ENCODE peak calls at places on chromosomes 11 and 22, in six cellular contexts. One of them, this sample, is unnamed.

GRCh38 chr11:59767212-59767611 is 12.0 kb downstream of the STX3 start:
- DNase-seq in suprapubic skin: no peak
- DNase-seq in psoas muscle: no peak
- DNase-seq in tibial artery: no peak
- DNase-seq in lung: no peak
- DNase-seq in ovary: no peak
- DNase-seq in this sample: no peak

GRCh38 chr22:24975125-24975640 is 22.7 kb downstream of the KIAA1671 start:
- DNase-seq in suprapubic skin: no peak
- DNase-seq in psoas muscle: no peak
- DNase-seq in tibial artery: no peak
- DNase-seq in lung: no peak
- DNase-seq in ovary: no peak
- DNase-seq in this sample: no peak

GRCh38 chr11:113247231-113247630 is 67.2 kb upstream of the TTC12 start:
- DNase-seq in suprapubic skin: no peak
- DNase-seq in psoas muscle: no peak
- DNase-seq in tibial artery: no peak
- DNase-seq in lung: no peak
- DNase-seq in ovary: no peak
- DNase-seq in this sample: no peak

GRCh38 chr22:21641417-21641794 is 696 bp upstream of the SDF2L1 start:
- DNase-seq in suprapubic skin: no peak
- DNase-seq in psoas muscle: peak; percentile 24
- DNase-seq in tibial artery: peak; percentile 48
- DNase-seq in lung: peak; percentile 56
- DNase-seq in ovary: peak; percentile 51
- DNase-seq in this sample: peak; percentile 54

GRCh38 chr11:62120466-62120865 is 3.3 kb upstream of the INCENP start:
- DNase-seq in suprapubic skin: no peak
- DNase-seq in psoas muscle: no peak
- DNase-seq in tibial artery: no peak
- DNase-seq in lung: no peak
- DNase-seq in ovary: no peak
- DNase-seq in this sample: no peak

GRCh38 chr11:86606270-86606848 is 66.1 kb downstream of the ME3 start:
- DNase-seq in suprapubic skin: no peak
- DNase-seq in psoas muscle: no peak
- DNase-seq in tibial artery: no peak
- DNase-seq in lung: no peak
- DNase-seq in ovary: no peak
- DNase-seq in this sample: no peak

GRCh38 chr11:80937831-80938230 is 1497.0 kb upstream of the TENM4 start:
- DNase-seq in suprapubic skin: no peak
- DNase-seq in psoas muscle: no peak
- DNase-seq in tibial artery: no peak
- DNase-seq in lung: no peak
- DNase-seq in ovary: no peak
- DNase-seq in this sample: no peak

GRCh38 chr11:77073328-77074001 is 6.7 kb downstream of the CAPN5 start:
- DNase-seq in suprapubic skin: peak; percentile 92
- DNase-seq in psoas muscle: peak; percentile 88
- DNase-seq in tibial artery: peak; percentile 96
- DNase-seq in lung: peak; percentile 68
- DNase-seq in ovary: peak; percentile 92
- DNase-seq in this sample: peak; percentile 93

GRCh38 chr11:78796956-78797355 is 222.3 kb upstream of the NARS2 start:
- DNase-seq in suprapubic skin: no peak
- DNase-seq in psoas muscle: no peak
- DNase-seq in tibial artery: no peak
- DNase-seq in lung: no peak
- DNase-seq in ovary: no peak
- DNase-seq in this sample: no peak

GRCh38 chr11:128415539-128415938 is 171.8 kb downstream of the ETS1 start:
- DNase-seq in suprapubic skin: no peak
- DNase-seq in psoas muscle: no peak
- DNase-seq in tibial artery: no peak
- DNase-seq in lung: no peak
- DNase-seq in ovary: no peak
- DNase-seq in this sample: no peak

GRCh38 chr22:38144025-38144405 is 33.5 kb upstream of the BAIAP2L2 start:
- DNase-seq in suprapubic skin: peak; percentile 51
- DNase-seq in psoas muscle: no peak
- DNase-seq in tibial artery: no peak
- DNase-seq in lung: no peak
- DNase-seq in ovary: no peak
- DNase-seq in this sample: no peak

GRCh38 chr11:40405614-40406013 is 1053.8 kb downstream of the LRRC4C start:
- DNase-seq in suprapubic skin: no peak
- DNase-seq in psoas muscle: no peak
- DNase-seq in tibial artery: no peak
- DNase-seq in lung: no peak
- DNase-seq in ovary: no peak
- DNase-seq in this sample: no peak

GRCh38 chr22:37538590-37539357 is 19.6 kb upstream of the CARD10 start:
- DNase-seq in suprapubic skin: peak; percentile 95
- DNase-seq in psoas muscle: peak; percentile 94
- DNase-seq in tibial artery: peak; percentile 91
- DNase-seq in lung: peak; percentile 93
- DNase-seq in ovary: peak; percentile 95
- DNase-seq in this sample: peak; percentile 97

GRCh38 chr11:107549253-107549953 is 16.1 kb downstream of the ALKBH8 start:
- DNase-seq in suprapubic skin: no peak
- DNase-seq in psoas muscle: no peak
- DNase-seq in tibial artery: no peak
- DNase-seq in lung: no peak
- DNase-seq in ovary: no peak
- DNase-seq in this sample: no peak

GRCh38 chr11:117877120-117877784 is 794 bp upstream of the FXYD6 start:
- DNase-seq in suprapubic skin: no peak
- DNase-seq in psoas muscle: no peak
- DNase-seq in tibial artery: no peak
- DNase-seq in lung: no peak
- DNase-seq in ovary: no peak
- DNase-seq in this sample: no peak

GRCh38 chr22:46374663-46375474 is 39.4 kb downstream of the TRMU start:
- DNase-seq in suprapubic skin: no peak
- DNase-seq in psoas muscle: no peak
- DNase-seq in tibial artery: no peak
- DNase-seq in lung: peak; percentile 86
- DNase-seq in ovary: no peak
- DNase-seq in this sample: peak; percentile 85

GRCh38 chr11:111957663-111958415 is 20.7 kb downstream of the DIXDC1 start:
- DNase-seq in suprapubic skin: no peak
- DNase-seq in psoas muscle: peak; percentile 62
- DNase-seq in tibial artery: no peak
- DNase-seq in lung: no peak
- DNase-seq in ovary: no peak
- DNase-seq in this sample: no peak

GRCh38 chr11:116275634-116276033 is 497.2 kb downstream of the BUD13 start:
- DNase-seq in suprapubic skin: no peak
- DNase-seq in psoas muscle: no peak
- DNase-seq in tibial artery: no peak
- DNase-seq in lung: no peak
- DNase-seq in ovary: no peak
- DNase-seq in this sample: no peak

DNA sequence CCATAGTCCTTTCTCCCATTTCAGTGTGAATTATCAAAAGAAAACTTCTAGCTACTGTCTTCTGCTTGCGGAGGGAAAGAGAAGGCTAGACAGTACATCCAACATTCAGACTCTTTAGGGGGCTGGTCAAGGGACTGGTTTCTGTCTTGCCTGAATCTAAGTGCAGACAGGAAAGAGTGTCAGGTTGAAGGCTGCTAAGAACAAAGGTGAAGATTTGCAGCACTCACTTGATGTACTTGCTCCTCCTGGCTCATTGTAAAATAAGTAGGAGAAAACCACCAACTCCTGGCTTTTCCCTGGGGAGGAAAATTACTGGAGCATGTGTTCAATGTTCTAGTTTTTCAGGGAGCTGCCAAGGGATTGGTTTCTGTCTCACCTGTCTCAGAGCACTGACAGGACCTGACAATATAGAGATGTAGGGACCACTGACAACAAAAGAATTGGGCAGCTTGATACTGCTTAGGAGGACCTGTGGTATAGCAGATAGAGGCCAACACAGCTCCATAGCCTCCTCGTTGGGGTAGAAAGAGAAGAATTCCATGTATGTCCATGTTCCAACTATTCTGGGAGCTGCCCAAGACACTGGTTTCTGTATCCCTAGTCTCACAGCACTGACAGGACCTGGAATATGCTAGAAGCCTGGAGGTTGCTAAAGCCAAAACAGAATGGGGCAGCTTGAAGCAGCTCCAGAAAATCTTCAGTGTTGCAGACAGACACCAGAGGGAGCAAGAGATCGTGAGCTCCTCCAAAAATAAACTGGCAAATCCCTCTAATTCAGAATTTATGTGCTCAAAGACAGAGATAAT is 39.7 kb upstream of the MMP12 start:
- DNase-seq in suprapubic skin: no peak
- DNase-seq in psoas muscle: no peak
- DNase-seq in tibial artery: no peak
- DNase-seq in lung: no peak
- DNase-seq in ovary: no peak
- DNase-seq in this sample: peak; percentile 13
- TF ChIP-seq CTCF in suprapubic skin: peak; percentile 38
- TF ChIP-seq CTCF in psoas muscle: peak; percentile 21
- TF ChIP-seq CTCF in tibial artery: peak; percentile 46
- TF ChIP-seq CTCF in lung: peak; percentile 5
- TF ChIP-seq CTCF in ovary: no peak
- TF ChIP-seq CTCF in this sample: peak; percentile 52

GRCh38 chr22:50218153-50218995 is 17.6 kb downstream of the SELENOO start:
- DNase-seq in suprapubic skin: no peak
- DNase-seq in psoas muscle: no peak
- DNase-seq in tibial artery: no peak
- DNase-seq in lung: no peak
- DNase-seq in ovary: no peak
- DNase-seq in this sample: no peak

GRCh38 chr22:50216684-50217520 is 16.1 kb downstream of the SELENOO start:
- DNase-seq in suprapubic skin: peak; percentile 63
- DNase-seq in psoas muscle: no peak
- DNase-seq in tibial artery: no peak
- DNase-seq in lung: no peak
- DNase-seq in ovary: peak; percentile 49
- DNase-seq in this sample: no peak

GRCh38 chr22:50218996-50219727 is 18.4 kb downstream of the SELENOO start:
- DNase-seq in suprapubic skin: no peak
- DNase-seq in psoas muscle: peak; percentile 84
- DNase-seq in tibial artery: peak; percentile 49
- DNase-seq in lung: peak; percentile 88
- DNase-seq in ovary: peak; percentile 98
- DNase-seq in this sample: peak; percentile 89

GRCh38 chr22:50216161-50216683 is 15.4 kb downstream of the SELENOO start:
- DNase-seq in suprapubic skin: no peak
- DNase-seq in psoas muscle: no peak
- DNase-seq in tibial artery: no peak
- DNase-seq in lung: no peak
- DNase-seq in ovary: no peak
- DNase-seq in this sample: no peak

DNA sequence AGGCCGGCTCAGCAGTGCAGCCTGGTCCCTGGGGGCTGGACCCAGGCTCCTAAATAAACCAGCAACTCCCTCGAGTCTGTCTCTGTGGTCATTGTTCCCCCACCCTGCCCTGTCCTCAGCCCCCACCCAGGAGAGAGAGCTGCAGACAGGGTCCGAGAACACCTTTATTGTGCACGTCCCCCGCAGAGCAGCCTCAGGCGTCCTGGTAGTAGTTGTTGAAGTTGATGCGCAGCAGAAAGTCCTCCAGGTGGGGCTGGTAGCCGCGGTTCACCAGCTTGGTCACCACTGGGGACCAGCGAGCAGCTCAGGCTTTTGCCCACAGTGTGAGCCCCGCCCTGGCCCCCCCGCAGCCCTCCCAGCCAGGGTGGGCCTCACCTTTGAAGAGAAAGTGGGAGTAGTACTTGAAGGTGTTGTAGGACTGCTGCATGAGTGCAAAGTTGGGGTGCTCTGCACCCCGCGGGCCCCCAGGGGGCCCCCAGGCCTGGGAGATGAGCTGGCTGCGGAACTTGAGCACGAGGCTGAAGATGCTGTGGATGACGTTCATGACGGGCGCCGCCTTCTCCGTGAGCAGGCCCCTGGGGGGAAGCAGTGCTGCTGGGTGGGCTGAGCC is 16.8 kb downstream of the SELENOO start:
- DNase-seq in suprapubic skin: no peak
- DNase-seq in psoas muscle: no peak
- DNase-seq in tibial artery: no peak
- DNase-seq in lung: no peak
- DNase-seq in ovary: no peak
- DNase-seq in this sample: no peak
- H3K27ac ChIP-seq in suprapubic skin: no peak overlapping the region
- H3K27ac ChIP-seq in psoas muscle: no peak overlapping the region
- H3K27ac ChIP-seq in tibial artery: no peak overlapping the region
- H3K27ac ChIP-seq in lung: no peak overlapping the region
- H3K27ac ChIP-seq in ovary: no peak overlapping the region
- H3K27ac ChIP-seq in this sample: no peak overlapping the region

DNA sequence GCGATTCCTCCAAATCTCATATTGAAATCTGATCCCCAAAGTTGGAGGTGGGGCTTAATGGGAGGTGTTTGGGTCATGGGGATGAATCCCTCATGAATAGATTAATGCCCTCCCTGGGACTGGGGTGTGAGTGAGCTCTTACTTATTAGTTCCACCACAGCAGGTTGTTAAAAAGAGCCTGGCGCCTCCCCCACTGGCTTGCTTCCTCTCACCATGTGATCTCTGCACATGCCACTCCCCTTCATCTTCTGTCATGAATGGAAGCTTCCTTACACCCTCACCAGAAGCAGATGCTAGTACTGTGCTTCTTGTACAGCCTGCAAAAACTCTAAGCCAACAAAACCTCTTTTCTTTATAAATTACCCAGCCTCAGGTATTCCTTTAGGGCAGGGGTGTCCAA is 8.8 kb downstream of the RRAS2 start:
- DNase-seq in suprapubic skin: no peak
- DNase-seq in psoas muscle: no peak
- DNase-seq in tibial artery: no peak
- DNase-seq in lung: no peak
- DNase-seq in ovary: no peak
- DNase-seq in this sample: no peak
- TF ChIP-seq CTCF in suprapubic skin: no peak
- TF ChIP-seq CTCF in psoas muscle: no peak
- TF ChIP-seq CTCF in tibial artery: no peak
- TF ChIP-seq CTCF in lung: no peak
- TF ChIP-seq CTCF in ovary: no peak
- TF ChIP-seq CTCF in this sample: no peak

DNA sequence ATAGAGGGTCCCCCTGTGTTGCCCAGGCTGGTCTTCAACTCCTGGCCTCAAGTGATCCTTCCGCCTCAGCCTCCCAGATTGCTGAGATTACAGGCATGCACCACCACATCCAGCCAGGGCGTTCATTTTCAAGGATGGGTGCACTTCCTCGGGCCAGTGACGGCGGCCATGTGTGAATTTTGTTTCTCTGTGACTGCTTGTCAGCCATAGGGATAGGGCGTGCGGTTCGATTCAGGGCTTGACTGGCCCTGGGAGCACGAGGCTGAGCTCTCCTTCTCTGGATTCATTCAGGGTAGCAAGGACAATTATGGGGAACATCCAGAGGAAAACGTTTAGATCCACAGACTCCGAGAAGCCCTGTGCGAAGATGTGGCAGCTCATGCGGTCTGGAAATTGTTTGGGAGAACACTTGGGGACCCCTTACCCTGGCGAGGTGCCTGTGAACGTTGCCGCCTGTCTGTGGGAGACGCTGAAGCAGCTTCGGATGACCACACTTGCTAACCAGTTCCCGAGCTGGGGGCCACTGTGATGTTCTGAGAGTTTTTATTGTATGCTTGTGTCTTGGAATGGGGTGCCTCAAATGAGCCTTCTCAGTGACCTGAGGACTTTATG is 2.9 kb downstream of the PTDSS2 start:
- DNase-seq in suprapubic skin: no peak
- DNase-seq in psoas muscle: no peak
- DNase-seq in tibial artery: no peak
- DNase-seq in lung: no peak
- DNase-seq in ovary: no peak
- DNase-seq in this sample: no peak
- H3K27ac ChIP-seq in suprapubic skin: no peak overlapping the region
- H3K27ac ChIP-seq in psoas muscle: no peak overlapping the region
- H3K27ac ChIP-seq in tibial artery: no peak overlapping the region
- H3K27ac ChIP-seq in lung: no peak overlapping the region
- H3K27ac ChIP-seq in ovary: no peak overlapping the region
- H3K27ac ChIP-seq in this sample: no peak overlapping the region

This sample was measured in transverse colon.